ENCODE peak calls at places on chromosomes 12 and 14, in nine cellular contexts. S is EL; G is A172; H is aorta; A is stimulated activated effector memory CD8-positive, alpha-beta T cell treated with anti-CD3 and anti-CD28 coated beads, Interleukin-12 subunit alpha, Interleukin-12 subunit beta, amount 100 ng/mL, for 72 hours; W is CD8-positive, alpha-beta T cell; C is activated gamma-delta T cell treated with Interleukin-2 at 50 U/mL for 16 hours; P is T47D; M is activated CD4-positive, alpha-beta T cell treated with anti-CD3 and anti-CD28 coated beads, Interleukin-2, amount 50 U/mL, for 1 hour. U is an unnamed sample.

GRCh38 chr12:41013921-41014642 is 174.0 kb upstream of the PDZRN4 start:
- DNase-seq in S (no peak), G (peak), H (no peak), A (no peak), W (no peak), C (no peak), P (no peak), M (no peak), U (no peak)

GRCh38 chr12:113846275-113846674 is 119.8 kb downstream of the RBM19 start:
- DNase-seq in S (peak), G (peak), H (no peak), A (no peak), W (no peak), C (no peak), P (no peak), M (no peak), U (no peak)

GRCh38 chr12:19869413-19869812 is 430.1 kb downstream of the AEBP2 start:
- DNase-seq in S (no peak), G (no peak), H (peak), A (no peak), W (no peak), C (no peak), P (no peak), M (no peak), U (no peak)

GRCh38 chr14:85542623-85543022 is 12.7 kb downstream of the FLRT2 start:
- DNase-seq in S (no peak), G (no peak), H (no peak), A (no peak), W (no peak), C (no peak), P (no peak), M (no peak), U (no peak)

GRCh38 chr12:47785036-47785886 is 12.2 kb downstream of the SLC48A1 start:
- DNase-seq in S (no peak), G (no peak), H (no peak), A (no peak), W (no peak), C (no peak), P (no peak), M (no peak), U (no peak)

GRCh38 chr14:78705989-78706388 is 535.8 kb downstream of the NRXN3 start:
- DNase-seq in S (no peak), G (no peak), H (no peak), A (no peak), W (no peak), C (no peak), P (no peak), M (no peak), U (no peak)

GRCh38 chr14:30214456-30215090 is 286.9 kb upstream of the PRKD1 start:
- DNase-seq in S (peak), G (peak), H (no peak), A (no peak), W (no peak), C (no peak), P (peak), M (no peak), U (no peak)

GRCh38 chr12:49019435-49020317 is 1.1 kb upstream of the PRKAG1 start:
- DNase-seq in S (peak), G (peak), H (peak), A (no peak), W (peak), C (peak), P (no peak), M (peak), U (peak)

GRCh38 chr12:13103391-13104033 is at the start of gene GSG1:
- DNase-seq in S (no peak), G (no peak), H (no peak), A (peak), W (no peak), C (no peak), P (no peak), M (no peak), U (no peak)

GRCh38 chr14:22303589-22304195 is 285.3 kb downstream of the DAD1 start:
- DNase-seq in S (no peak), G (no peak), H (no peak), A (no peak), W (no peak), C (no peak), P (no peak), M (no peak), U (no peak)

GRCh38 chr14:76955575-76956252 is 72.8 kb downstream of the IRF2BPL start:
- DNase-seq in S (peak), G (peak), H (peak), A (no peak), W (peak), C (peak), P (no peak), M (peak), U (peak)

GRCh38 chr12:11656550-11656949 is 7.1 kb downstream of the ETV6 start:
- DNase-seq in S (peak), G (no peak), H (no peak), A (no peak), W (no peak), C (no peak), P (no peak), M (no peak), U (no peak)

GRCh38 chr12:4900327-4900726 is 9.4 kb upstream of the KCNA1 start:
- DNase-seq in S (peak), G (peak), H (no peak), A (no peak), W (no peak), C (no peak), P (no peak), M (no peak), U (no peak)

GRCh38 chr12:89183985-89184435 is 168.3 kb downstream of the DUSP6 start:
- DNase-seq in S (no peak), G (no peak), H (peak), A (no peak), W (no peak), C (no peak), P (no peak), M (no peak), U (no peak)

GRCh38 chr12:124617615-124618014 is 50.2 kb upstream of the NCOR2 start:
- DNase-seq in S (no peak), G (no peak), H (no peak), A (no peak), W (no peak), C (no peak), P (peak), M (no peak), U (no peak)

GRCh38 chr12:131087302-131087818 is 133.7 kb downstream of the ADGRD1 start:
- DNase-seq in S (no peak), G (no peak), H (no peak), A (no peak), W (peak), C (no peak), P (no peak), M (no peak), U (no peak)

GRCh38 chr14:71638523-71639196 is 293.6 kb upstream of the RGS6 start:
- DNase-seq in S (no peak), G (no peak), H (no peak), A (no peak), W (no peak), C (no peak), P (no peak), M (no peak), U (no peak)

GRCh38 chr12:47609806-47610205 is 96.0 kb downstream of the RPAP3 start:
- DNase-seq in S (no peak), G (no peak), H (no peak), A (no peak), W (no peak), C (no peak), P (no peak), M (no peak), U (no peak)

GRCh38 chr14:94021001-94021400 is 5.1 kb upstream of the OTUB2 start:
- DNase-seq in S (no peak), G (peak), H (no peak), A (no peak), W (no peak), C (no peak), P (no peak), M (no peak), U (no peak)

GRCh38 chr12:2299207-2299606 is 246.4 kb downstream of the CACNA1C start:
- DNase-seq in S (no peak), G (no peak), H (no peak), A (no peak), W (peak), C (no peak), P (no peak), M (no peak), U (no peak)

GRCh38 chr14:39342768-39343167 is 89.5 kb downstream of the FBXO33 start:
- DNase-seq in S (no peak), G (peak), H (no peak), A (no peak), W (no peak), C (no peak), P (no peak), M (no peak), U (no peak)

GRCh38 chr12:98126637-98127335 is 388.6 kb upstream of the TMPO start:
- DNase-seq in S (no peak), G (no peak), H (no peak), A (no peak), W (no peak), C (no peak), P (no peak), M (no peak), U (no peak)

GRCh38 chr12:67986632-67987031 is 2.6 kb upstream of the IFNG-AS1 start:
- DNase-seq in S (no peak), G (no peak), H (no peak), A (no peak), W (no peak), C (no peak), P (no peak), M (no peak), U (no peak)